ENCODE peak calls at places on chromosomes 11 and 22, in nine cellular contexts. A, V, S, R, F, Z, L, J and D are unnamed samples.

GRCh38 chr22:40182231-40182835 is 4.6 kb downstream of the TNRC6B start:
- DNase-seq in A (no peak), V (no peak), S (no peak), R (no peak), F (no peak), Z (no peak), L (no peak), J (no peak), D (no peak)

GRCh38 chr11:33930317-33931021 is 38.6 kb upstream of the LMO2 start:
- DNase-seq in A (no peak), V (peak; percentile 52), S (peak; percentile 15), R (no peak), F (peak; percentile 50), Z (no peak), L (no peak), J (no peak), D (peak; percentile 79)

GRCh38 chr11:72860592-72860991 is 46.4 kb downstream of the ATG16L2 start:
- DNase-seq in A (no peak), V (no peak), S (no peak), R (no peak), F (no peak), Z (no peak), L (no peak), J (no peak), D (no peak)

GRCh38 chr11:65112551-65113360 is 1.1 kb downstream of the TM7SF2 start:
- DNase-seq in A (peak; percentile 46), V (peak; percentile 30), S (peak; percentile 67), R (peak; percentile 73), F (peak; percentile 73), Z (peak; percentile 85), L (no peak), J (peak; percentile 61), D (no peak)

GRCh38 chr22:40345271-40345670 is 1.0 kb upstream of the ADSL start:
- DNase-seq in A (no peak), V (no peak), S (no peak), R (peak; percentile 40), F (no peak), Z (peak; percentile 48), L (no peak), J (no peak), D (no peak)

GRCh38 chr11:74670171-74670570 is 61.1 kb downstream of the CHRDL2 start:
- DNase-seq in A (no peak), V (no peak), S (no peak), R (no peak), F (no peak), Z (no peak), L (no peak), J (no peak), D (no peak)

GRCh38 chr11:112163875-112164521 is at the start of gene IL18:
- DNase-seq in A (no peak), V (no peak), S (peak; percentile 47), R (no peak), F (peak; percentile 31), Z (no peak), L (peak; percentile 70), J (no peak), D (no peak)

GRCh38 chr11:125343732-125344131 is 152.3 kb downstream of the FEZ1 start:
- DNase-seq in A (no peak), V (no peak), S (no peak), R (no peak), F (no peak), Z (no peak), L (no peak), J (no peak), D (no peak)

GRCh38 chr22:50599816-50600454 is 658 bp upstream of the MAPK8IP2 start:
- DNase-seq in A (no peak), V (no peak), S (peak; percentile 51), R (peak; percentile 58), F (peak; percentile 82), Z (peak; percentile 84), L (no peak), J (peak; percentile 34), D (no peak)

GRCh38 chr11:11229691-11230090 is 123.4 kb downstream of the CSNK2A3 start:
- DNase-seq in A (no peak), V (no peak), S (no peak), R (no peak), F (no peak), Z (no peak), L (no peak), J (no peak), D (no peak)

GRCh38 chr11:44003736-44004451 is 43.9 kb upstream of the ACCSL start:
- DNase-seq in A (no peak), V (no peak), S (no peak), R (no peak), F (no peak), Z (no peak), L (peak; percentile 34), J (no peak), D (no peak)

GRCh38 chr11:2699185-2699530 is 636 bp downstream of the KCNQ1OT1 start:
- DNase-seq in A (no peak), V (no peak), S (no peak), R (no peak), F (peak; percentile 46), Z (peak; percentile 29), L (no peak), J (no peak), D (no peak)

GRCh38 chr11:12723410-12724297 is 49.4 kb downstream of the TEAD1 start:
- DNase-seq in A (no peak), V (peak; percentile 52), S (no peak), R (no peak), F (no peak), Z (no peak), L (peak; percentile 58), J (no peak), D (no peak)

GRCh38 chr11:47185305-47186075 is 744 bp downstream of the PACSIN3 start:
- DNase-seq in A (peak; percentile 59), V (peak; percentile 31), S (peak; percentile 76), R (no peak), F (peak; percentile 85), Z (peak; percentile 29), L (peak; percentile 64), J (no peak), D (no peak)

GRCh38 chr11:102495161-102496042 is 35.1 kb downstream of the MMP7 start:
- DNase-seq in A (peak; percentile 85), V (peak; percentile 44), S (no peak), R (peak; percentile 46), F (peak; percentile 81), Z (peak; percentile 44), L (no peak), J (peak; percentile 29), D (peak; percentile 77)

GRCh38 chr11:69641681-69642548 is 959 bp downstream of the CCND1 start:
- DNase-seq in A (no peak), V (no peak), S (no peak), R (no peak), F (no peak), Z (no peak), L (no peak), J (no peak), D (no peak)

GRCh38 chr11:48000432-48000831 is 20.1 kb downstream of the PTPRJ start:
- DNase-seq in A (no peak), V (no peak), S (no peak), R (no peak), F (no peak), Z (no peak), L (no peak), J (no peak), D (no peak)